ENCODE peak calls at places on chromosomes 11 and 22, in nine cellular contexts. One of them, this sample, is unnamed.

GRCh38 chr11:130315354-130315970 is 745 bp upstream of the ZBTB44 start:
- DNase-seq in CD8-positive, alpha-beta T cell: peak
- DNase-seq in HepG2: no peak
- DNase-seq in type B pancreatic cell: no peak
- DNase-seq in RWPE1: no peak
- DNase-seq in fibroblast of pulmonary artery: no peak
- DNase-seq in astrocyte of the spinal cord: no peak
- DNase-seq in stomach: peak
- DNase-seq in GM13976: peak
- DNase-seq in this sample: no peak

GRCh38 chr11:468493-468892 is 18.4 kb downstream of the PTDSS2 start:
- DNase-seq in CD8-positive, alpha-beta T cell: no peak
- DNase-seq in fibroblast of pulmonary artery: peak
- DNase-seq in RWPE1: no peak
- DNase-seq in type B pancreatic cell: no peak
- DNase-seq in GM13976: no peak
- DNase-seq in astrocyte of the spinal cord: no peak
- DNase-seq in stomach: no peak
- DNase-seq in HepG2: no peak
- DNase-seq in this sample: no peak

GRCh38 chr11:62439785-62440602 is 21.2 kb downstream of the SCGB1A1 start:
- DNase-seq in RWPE1: no peak
- DNase-seq in HepG2: no peak
- DNase-seq in GM13976: no peak
- DNase-seq in astrocyte of the spinal cord: no peak
- DNase-seq in type B pancreatic cell: no peak
- DNase-seq in fibroblast of pulmonary artery: peak
- DNase-seq in stomach: no peak
- DNase-seq in CD8-positive, alpha-beta T cell: no peak
- DNase-seq in this sample: peak

GRCh38 chr11:20156876-20157613 is 3.2 kb downstream of the DBX1 start:
- DNase-seq in RWPE1: no peak
- DNase-seq in HepG2: no peak
- DNase-seq in type B pancreatic cell: no peak
- DNase-seq in fibroblast of pulmonary artery: no peak
- DNase-seq in stomach: no peak
- DNase-seq in GM13976: peak
- DNase-seq in astrocyte of the spinal cord: no peak
- DNase-seq in CD8-positive, alpha-beta T cell: peak
- DNase-seq in this sample: no peak

GRCh38 chr11:22829231-22830081 is at the start of gene SVIP:
- DNase-seq in CD8-positive, alpha-beta T cell: peak
- DNase-seq in HepG2: peak
- DNase-seq in RWPE1: peak
- DNase-seq in GM13976: peak
- DNase-seq in fibroblast of pulmonary artery: peak
- DNase-seq in type B pancreatic cell: peak
- DNase-seq in astrocyte of the spinal cord: peak
- DNase-seq in stomach: peak
- DNase-seq in this sample: peak

GRCh38 chr11:127109796-127110195 is 109.2 kb upstream of the KIRREL3 start:
- DNase-seq in CD8-positive, alpha-beta T cell: no peak
- DNase-seq in astrocyte of the spinal cord: no peak
- DNase-seq in HepG2: no peak
- DNase-seq in RWPE1: no peak
- DNase-seq in stomach: no peak
- DNase-seq in type B pancreatic cell: no peak
- DNase-seq in fibroblast of pulmonary artery: no peak
- DNase-seq in GM13976: no peak
- DNase-seq in this sample: no peak

GRCh38 chr11:121670792-121671275 is 218.1 kb upstream of the SORL1-AS1 start:
- DNase-seq in type B pancreatic cell: no peak
- DNase-seq in GM13976: no peak
- DNase-seq in stomach: no peak
- DNase-seq in fibroblast of pulmonary artery: no peak
- DNase-seq in HepG2: no peak
- DNase-seq in astrocyte of the spinal cord: peak
- DNase-seq in RWPE1: no peak
- DNase-seq in CD8-positive, alpha-beta T cell: no peak
- DNase-seq in this sample: no peak

GRCh38 chr11:56846631-56847400 is 98.3 kb upstream of the OR9G4 start:
- DNase-seq in CD8-positive, alpha-beta T cell: no peak
- DNase-seq in GM13976: no peak
- DNase-seq in fibroblast of pulmonary artery: peak
- DNase-seq in astrocyte of the spinal cord: no peak
- DNase-seq in RWPE1: no peak
- DNase-seq in type B pancreatic cell: no peak
- DNase-seq in stomach: no peak
- DNase-seq in HepG2: no peak
- DNase-seq in this sample: no peak

GRCh38 chr11:35787626-35788025 is 125.1 kb downstream of the TRIM44 start:
- DNase-seq in stomach: no peak
- DNase-seq in HepG2: no peak
- DNase-seq in GM13976: no peak
- DNase-seq in CD8-positive, alpha-beta T cell: no peak
- DNase-seq in fibroblast of pulmonary artery: no peak
- DNase-seq in type B pancreatic cell: no peak
- DNase-seq in RWPE1: no peak
- DNase-seq in astrocyte of the spinal cord: peak
- DNase-seq in this sample: no peak

GRCh38 chr11:118295199-118295598 is 9.3 kb upstream of the CD3E start:
- DNase-seq in GM13976: no peak
- DNase-seq in HepG2: no peak
- DNase-seq in RWPE1: no peak
- DNase-seq in fibroblast of pulmonary artery: no peak
- DNase-seq in stomach: no peak
- DNase-seq in CD8-positive, alpha-beta T cell: no peak
- DNase-seq in astrocyte of the spinal cord: no peak
- DNase-seq in type B pancreatic cell: no peak
- DNase-seq in this sample: no peak

GRCh38 chr11:3807856-3808845 is at the start of gene PGAP2:
- DNase-seq in fibroblast of pulmonary artery: peak
- DNase-seq in HepG2: peak
- DNase-seq in RWPE1: peak
- DNase-seq in astrocyte of the spinal cord: peak
- DNase-seq in CD8-positive, alpha-beta T cell: peak
- DNase-seq in type B pancreatic cell: peak
- DNase-seq in stomach: peak
- DNase-seq in GM13976: peak
- DNase-seq in this sample: peak

GRCh38 chr11:34345991-34346480 is 11.8 kb downstream of the ABTB2 start:
- DNase-seq in type B pancreatic cell: no peak
- DNase-seq in fibroblast of pulmonary artery: peak
- DNase-seq in GM13976: no peak
- DNase-seq in CD8-positive, alpha-beta T cell: no peak
- DNase-seq in RWPE1: no peak
- DNase-seq in HepG2: no peak
- DNase-seq in astrocyte of the spinal cord: peak
- DNase-seq in stomach: no peak
- DNase-seq in this sample: no peak

GRCh38 chr11:31414338-31414737 is 44.7 kb downstream of the DNAJC24 start:
- DNase-seq in fibroblast of pulmonary artery: no peak
- DNase-seq in HepG2: no peak
- DNase-seq in astrocyte of the spinal cord: no peak
- DNase-seq in stomach: no peak
- DNase-seq in RWPE1: peak
- DNase-seq in CD8-positive, alpha-beta T cell: no peak
- DNase-seq in type B pancreatic cell: no peak
- DNase-seq in GM13976: no peak
- DNase-seq in this sample: no peak

GRCh38 chr11:8167796-8168195 is 1.0 kb downstream of the RIC3 start:
- DNase-seq in type B pancreatic cell: no peak
- DNase-seq in RWPE1: no peak
- DNase-seq in astrocyte of the spinal cord: peak
- DNase-seq in fibroblast of pulmonary artery: peak
- DNase-seq in GM13976: no peak
- DNase-seq in stomach: no peak
- DNase-seq in HepG2: no peak
- DNase-seq in CD8-positive, alpha-beta T cell: no peak
- DNase-seq in this sample: no peak

GRCh38 chr11:8168485-8169257 is at the start of gene RIC3:
- DNase-seq in GM13976: peak
- DNase-seq in astrocyte of the spinal cord: no peak
- DNase-seq in RWPE1: no peak
- DNase-seq in HepG2: no peak
- DNase-seq in fibroblast of pulmonary artery: no peak
- DNase-seq in stomach: peak
- DNase-seq in type B pancreatic cell: no peak
- DNase-seq in CD8-positive, alpha-beta T cell: peak
- DNase-seq in this sample: no peak
- TF ChIP-seq CTCF in GM13976: no peak
- TF ChIP-seq CTCF in astrocyte of the spinal cord: no peak
- TF ChIP-seq CTCF in RWPE1: no peak
- TF ChIP-seq CTCF in HepG2: no peak
- TF ChIP-seq CTCF in fibroblast of pulmonary artery: no peak
- TF ChIP-seq CTCF in stomach: no peak
- TF ChIP-seq CTCF in type B pancreatic cell: peak
- TF ChIP-seq CTCF in CD8-positive, alpha-beta T cell: no peak
- TF ChIP-seq CTCF in this sample: no peak

DNA sequence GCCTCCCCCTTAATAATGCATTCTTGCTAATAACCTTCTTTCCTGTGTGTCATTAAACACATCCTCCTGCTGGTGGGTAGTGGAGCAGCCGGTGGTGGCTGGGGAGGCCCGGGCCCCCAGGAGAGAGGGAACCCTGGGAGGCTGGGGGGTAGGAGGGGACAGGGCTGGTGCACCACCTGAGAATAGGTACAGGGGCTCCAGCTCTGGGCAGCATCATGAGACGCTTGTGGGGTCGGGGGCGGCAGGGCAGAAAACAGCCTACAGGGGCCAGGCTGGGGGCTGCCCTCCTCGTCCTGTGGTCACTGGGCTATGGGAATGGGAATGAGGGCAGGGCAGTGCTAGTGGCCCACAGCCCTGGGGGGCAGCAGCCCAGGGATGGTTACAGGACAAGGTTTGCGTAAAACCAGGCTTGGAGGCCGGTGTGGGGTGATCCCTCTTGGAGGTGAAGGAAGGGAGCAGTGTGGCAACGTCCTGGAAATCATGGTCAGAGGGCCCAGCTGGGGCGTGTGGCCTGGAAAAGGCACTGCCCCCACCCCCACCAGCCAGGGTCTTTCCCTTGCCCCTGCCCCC is 18.5 kb upstream of the CCDC188 start:
- DNase-seq in fibroblast of pulmonary artery: no peak
- DNase-seq in GM13976: no peak
- DNase-seq in HepG2: no peak
- DNase-seq in stomach: no peak
- DNase-seq in astrocyte of the spinal cord: no peak
- DNase-seq in type B pancreatic cell: no peak
- DNase-seq in CD8-positive, alpha-beta T cell: no peak
- DNase-seq in RWPE1: no peak
- DNase-seq in this sample: no peak
- TF ChIP-seq CTCF in fibroblast of pulmonary artery: no peak
- TF ChIP-seq CTCF in GM13976: no peak
- TF ChIP-seq CTCF in HepG2: no peak
- TF ChIP-seq CTCF in stomach: no peak
- TF ChIP-seq CTCF in astrocyte of the spinal cord: no peak
- TF ChIP-seq CTCF in type B pancreatic cell: no peak
- TF ChIP-seq CTCF in CD8-positive, alpha-beta T cell: no peak
- TF ChIP-seq CTCF in RWPE1: no peak
- TF ChIP-seq CTCF in this sample: no peak

GRCh38 chr11:43123443-43123842 is 188.4 kb upstream of the API5 start:
- DNase-seq in fibroblast of pulmonary artery: no peak
- DNase-seq in astrocyte of the spinal cord: no peak
- DNase-seq in GM13976: no peak
- DNase-seq in HepG2: no peak
- DNase-seq in type B pancreatic cell: no peak
- DNase-seq in CD8-positive, alpha-beta T cell: no peak
- DNase-seq in RWPE1: no peak
- DNase-seq in stomach: no peak
- DNase-seq in this sample: no peak

GRCh38 chr11:43116071-43116470 is 195.7 kb upstream of the API5 start:
- DNase-seq in RWPE1: no peak
- DNase-seq in fibroblast of pulmonary artery: no peak
- DNase-seq in type B pancreatic cell: no peak
- DNase-seq in stomach: no peak
- DNase-seq in CD8-positive, alpha-beta T cell: no peak
- DNase-seq in astrocyte of the spinal cord: no peak
- DNase-seq in HepG2: no peak
- DNase-seq in GM13976: no peak
- DNase-seq in this sample: no peak

GRCh38 chr11:43124272-43124920 is 187.4 kb upstream of the API5 start:
- DNase-seq in GM13976: no peak
- DNase-seq in HepG2: no peak
- DNase-seq in type B pancreatic cell: no peak
- DNase-seq in RWPE1: no peak
- DNase-seq in CD8-positive, alpha-beta T cell: no peak
- DNase-seq in stomach: no peak
- DNase-seq in astrocyte of the spinal cord: no peak
- DNase-seq in fibroblast of pulmonary artery: no peak
- DNase-seq in this sample: no peak

GRCh38 chr11:43119275-43119970 is 192.4 kb upstream of the API5 start:
- DNase-seq in stomach: no peak
- DNase-seq in type B pancreatic cell: no peak
- DNase-seq in HepG2: no peak
- DNase-seq in RWPE1: no peak
- DNase-seq in astrocyte of the spinal cord: no peak
- DNase-seq in fibroblast of pulmonary artery: no peak
- DNase-seq in CD8-positive, alpha-beta T cell: no peak
- DNase-seq in GM13976: no peak
- DNase-seq in this sample: no peak
- TF ChIP-seq CTCF in stomach: no peak
- TF ChIP-seq CTCF in type B pancreatic cell: peak
- TF ChIP-seq CTCF in HepG2: no peak
- TF ChIP-seq CTCF in RWPE1: no peak
- TF ChIP-seq CTCF in astrocyte of the spinal cord: no peak
- TF ChIP-seq CTCF in fibroblast of pulmonary artery: no peak
- TF ChIP-seq CTCF in CD8-positive, alpha-beta T cell: no peak
- TF ChIP-seq CTCF in GM13976: no peak
- TF ChIP-seq CTCF in this sample: no peak

GRCh38 chr11:124944565-124944964 is 8.7 kb upstream of the HEPACAM start:
- DNase-seq in astrocyte of the spinal cord: no peak
- DNase-seq in fibroblast of pulmonary artery: no peak
- DNase-seq in RWPE1: no peak
- DNase-seq in type B pancreatic cell: no peak
- DNase-seq in GM13976: no peak
- DNase-seq in stomach: no peak
- DNase-seq in HepG2: no peak
- DNase-seq in CD8-positive, alpha-beta T cell: no peak
- DNase-seq in this sample: no peak

GRCh38 chr11:124941703-124942102 is 5.9 kb upstream of the HEPACAM start:
- DNase-seq in HepG2: no peak
- DNase-seq in fibroblast of pulmonary artery: no peak
- DNase-seq in astrocyte of the spinal cord: no peak
- DNase-seq in CD8-positive, alpha-beta T cell: no peak
- DNase-seq in type B pancreatic cell: no peak
- DNase-seq in RWPE1: no peak
- DNase-seq in stomach: no peak
- DNase-seq in GM13976: no peak
- DNase-seq in this sample: no peak

GRCh38 chr11:124943731-124944130 is 7.9 kb upstream of the HEPACAM start:
- DNase-seq in type B pancreatic cell: no peak
- DNase-seq in stomach: no peak
- DNase-seq in RWPE1: no peak
- DNase-seq in fibroblast of pulmonary artery: no peak
- DNase-seq in GM13976: no peak
- DNase-seq in astrocyte of the spinal cord: no peak
- DNase-seq in HepG2: no peak
- DNase-seq in CD8-positive, alpha-beta T cell: no peak
- DNase-seq in this sample: no peak

GRCh38 chr11:124942446-124943202 is 6.8 kb upstream of the HEPACAM start:
- DNase-seq in fibroblast of pulmonary artery: no peak
- DNase-seq in RWPE1: no peak
- DNase-seq in CD8-positive, alpha-beta T cell: no peak
- DNase-seq in type B pancreatic cell: no peak
- DNase-seq in stomach: no peak
- DNase-seq in astrocyte of the spinal cord: no peak
- DNase-seq in HepG2: peak
- DNase-seq in GM13976: no peak
- DNase-seq in this sample: no peak

GRCh38 chr11:124943242-124943641 is 7.4 kb upstream of the HEPACAM start:
- DNase-seq in stomach: no peak
- DNase-seq in astrocyte of the spinal cord: no peak
- DNase-seq in GM13976: no peak
- DNase-seq in CD8-positive, alpha-beta T cell: no peak
- DNase-seq in fibroblast of pulmonary artery: no peak
- DNase-seq in RWPE1: no peak
- DNase-seq in type B pancreatic cell: no peak
- DNase-seq in HepG2: peak
- DNase-seq in this sample: no peak
- TF ChIP-seq CTCF in stomach: no peak
- TF ChIP-seq CTCF in astrocyte of the spinal cord: peak
- TF ChIP-seq CTCF in GM13976: no peak
- TF ChIP-seq CTCF in CD8-positive, alpha-beta T cell: no peak
- TF ChIP-seq CTCF in fibroblast of pulmonary artery: no peak
- TF ChIP-seq CTCF in RWPE1: no peak
- TF ChIP-seq CTCF in type B pancreatic cell: no peak
- TF ChIP-seq CTCF in HepG2: peak
- TF ChIP-seq CTCF in this sample: no peak